ENCODE peak calls at places on chromosomes 4 and X, in seven cellular contexts. One of them, this sample, is unnamed. For H3K27me3, the result is how much of the 10 kb centered on the place peaks cover.

GRCh38 chr4:74659576-74660411 is 134.5 kb downstream of the BTC start:
- DNase-seq in H1: no peak
- DNase-seq in IMR-90: peak
- DNase-seq in mesenchymal stem cell: peak
- DNase-seq in H9: no peak
- DNase-seq in trophoblast cell: peak
- DNase-seq in mesendoderm: peak
- DNase-seq in this sample: no peak

GRCh38 chrX:74779175-74779574 is 146.1 kb downstream of the NEXMIF start:
- DNase-seq in mesendoderm: peak
- DNase-seq in H9: no peak
- DNase-seq in mesenchymal stem cell: no peak
- DNase-seq in IMR-90: no peak
- DNase-seq in trophoblast cell: no peak
- DNase-seq in H1: no peak
- DNase-seq in this sample: no peak

GRCh38 chr4:89056953-89057398 is at the start of gene FAM13A:
- DNase-seq in H9: peak
- DNase-seq in IMR-90: peak
- DNase-seq in mesenchymal stem cell: peak
- DNase-seq in H1: peak
- DNase-seq in mesendoderm: peak
- DNase-seq in trophoblast cell: peak
- DNase-seq in this sample: peak

GRCh38 chr4:27234306-27234899 is 373.8 kb downstream of the STIM2 start:
- DNase-seq in IMR-90: no peak
- DNase-seq in mesenchymal stem cell: no peak
- DNase-seq in mesendoderm: no peak
- DNase-seq in trophoblast cell: no peak
- DNase-seq in H1: no peak
- DNase-seq in H9: no peak
- DNase-seq in this sample: no peak

GRCh38 chr4:11765849-11766453 is 337.3 kb upstream of the HS3ST1 start:
- DNase-seq in H9: peak
- DNase-seq in H1: peak
- DNase-seq in IMR-90: peak
- DNase-seq in trophoblast cell: peak
- DNase-seq in mesenchymal stem cell: peak
- DNase-seq in mesendoderm: peak
- DNase-seq in this sample: peak

GRCh38 chr4:123229326-123229725 is 167.3 kb upstream of the SPRY1 start:
- DNase-seq in H9: no peak
- DNase-seq in trophoblast cell: no peak
- DNase-seq in IMR-90: no peak
- DNase-seq in H1: no peak
- DNase-seq in mesendoderm: no peak
- DNase-seq in mesenchymal stem cell: no peak
- DNase-seq in this sample: no peak

GRCh38 chrX:150460063-150460462 is 96.9 kb downstream of the MAMLD1 start:
- DNase-seq in IMR-90: no peak
- DNase-seq in H1: no peak
- DNase-seq in mesendoderm: no peak
- DNase-seq in mesenchymal stem cell: no peak
- DNase-seq in H9: no peak
- DNase-seq in trophoblast cell: no peak
- DNase-seq in this sample: no peak

GRCh38 chrX:136608295-136608933 is 39.5 kb upstream of the CD40LG start:
- DNase-seq in IMR-90: no peak
- DNase-seq in mesendoderm: peak
- DNase-seq in trophoblast cell: no peak
- DNase-seq in H9: peak
- DNase-seq in mesenchymal stem cell: no peak
- DNase-seq in H1: no peak
- DNase-seq in this sample: no peak

GRCh38 chrX:81229208-81229607 is 27.3 kb downstream of the SH3BGRL start:
- DNase-seq in mesendoderm: no peak
- DNase-seq in IMR-90: no peak
- DNase-seq in trophoblast cell: no peak
- DNase-seq in H1: no peak
- DNase-seq in H9: no peak
- DNase-seq in mesenchymal stem cell: no peak
- DNase-seq in this sample: no peak

GRCh38 chr4:126564283-126564854 is 1068.4 kb upstream of the INTU start:
- DNase-seq in trophoblast cell: no peak
- DNase-seq in H1: no peak
- DNase-seq in IMR-90: peak
- DNase-seq in H9: no peak
- DNase-seq in mesenchymal stem cell: no peak
- DNase-seq in mesendoderm: no peak
- DNase-seq in this sample: no peak

GRCh38 chr4:55079451-55080173 is 45.8 kb downstream of the KDR start:
- DNase-seq in H1: no peak
- DNase-seq in mesenchymal stem cell: no peak
- DNase-seq in mesendoderm: peak
- DNase-seq in H9: no peak
- DNase-seq in trophoblast cell: no peak
- DNase-seq in IMR-90: no peak
- DNase-seq in this sample: no peak

GRCh38 chrX:14409341-14409740 is 120.0 kb upstream of the GLRA2 start:
- DNase-seq in IMR-90: no peak
- DNase-seq in H1: no peak
- DNase-seq in trophoblast cell: no peak
- DNase-seq in mesenchymal stem cell: no peak
- DNase-seq in H9: no peak
- DNase-seq in mesendoderm: no peak
- DNase-seq in this sample: no peak

GRCh38 chrX:40307871-40308270 is 210.1 kb upstream of the BCOR start:
- DNase-seq in IMR-90: no peak
- DNase-seq in trophoblast cell: no peak
- DNase-seq in H1: no peak
- DNase-seq in mesenchymal stem cell: no peak
- DNase-seq in H9: no peak
- DNase-seq in mesendoderm: no peak
- DNase-seq in this sample: no peak

GRCh38 chrX:646796-647195 is 16.2 kb downstream of the SHOX start:
- DNase-seq in H9: no peak
- DNase-seq in mesendoderm: no peak
- DNase-seq in IMR-90: no peak
- DNase-seq in H1: no peak
- DNase-seq in trophoblast cell: no peak
- DNase-seq in mesenchymal stem cell: no peak
- DNase-seq in this sample: no peak

GRCh38 chr4:109592367-109592766 is 32.3 kb downstream of the MCUB start:
- DNase-seq in H1: no peak
- DNase-seq in IMR-90: no peak
- DNase-seq in mesenchymal stem cell: no peak
- DNase-seq in H9: no peak
- DNase-seq in mesendoderm: no peak
- DNase-seq in trophoblast cell: no peak
- DNase-seq in this sample: no peak
- H3K18ac ChIP-seq in H1: no peak
- H3K18ac ChIP-seq in IMR-90: no peak
- H3K18ac ChIP-seq in mesenchymal stem cell: no peak
- H3K18ac ChIP-seq in H9: no peak
- H3K18ac ChIP-seq in mesendoderm: no peak
- H3K18ac ChIP-seq in trophoblast cell: no peak
- H3K18ac ChIP-seq in this sample: no peak

GRCh38 chrX:109695637-109696036 is 37.4 kb downstream of the ACSL4 start:
- DNase-seq in H9: no peak
- DNase-seq in trophoblast cell: no peak
- DNase-seq in mesenchymal stem cell: no peak
- DNase-seq in IMR-90: no peak
- DNase-seq in mesendoderm: no peak
- DNase-seq in H1: no peak
- DNase-seq in this sample: no peak

GRCh38 chrX:109691752-109692151 is 41.3 kb downstream of the ACSL4 start:
- DNase-seq in mesenchymal stem cell: no peak
- DNase-seq in trophoblast cell: no peak
- DNase-seq in IMR-90: no peak
- DNase-seq in H9: no peak
- DNase-seq in mesendoderm: no peak
- DNase-seq in H1: no peak
- DNase-seq in this sample: no peak

GRCh38 chrX:109697855-109698254 is 35.2 kb downstream of the ACSL4 start:
- DNase-seq in H9: no peak
- DNase-seq in trophoblast cell: no peak
- DNase-seq in mesenchymal stem cell: no peak
- DNase-seq in mesendoderm: no peak
- DNase-seq in H1: no peak
- DNase-seq in IMR-90: no peak
- DNase-seq in this sample: no peak

GRCh38 chrX:109696146-109696740 is 36.8 kb downstream of the ACSL4 start:
- DNase-seq in mesendoderm: no peak
- DNase-seq in H9: no peak
- DNase-seq in H1: no peak
- DNase-seq in trophoblast cell: no peak
- DNase-seq in IMR-90: no peak
- DNase-seq in mesenchymal stem cell: no peak
- DNase-seq in this sample: no peak
- H3K27me3 ChIP-seq in mesendoderm: under half
- H3K27me3 ChIP-seq in H9: under half
- H3K27me3 ChIP-seq in H1: under half
- H3K27me3 ChIP-seq in trophoblast cell: under half
- H3K27me3 ChIP-seq in IMR-90: under half
- H3K27me3 ChIP-seq in mesenchymal stem cell: under half
- H3K27me3 ChIP-seq in this sample: under half

GRCh38 chr4:149518471-149518870 is 297.2 kb downstream of the IQCM start:
- DNase-seq in H9: no peak
- DNase-seq in mesenchymal stem cell: no peak
- DNase-seq in trophoblast cell: no peak
- DNase-seq in H1: no peak
- DNase-seq in IMR-90: no peak
- DNase-seq in mesendoderm: no peak
- DNase-seq in this sample: no peak
- H2BK120ac ChIP-seq in H9: no peak
- H2BK120ac ChIP-seq in mesenchymal stem cell: no peak
- H2BK120ac ChIP-seq in trophoblast cell: no peak
- H2BK120ac ChIP-seq in H1: no peak
- H2BK120ac ChIP-seq in IMR-90: no peak
- H2BK120ac ChIP-seq in mesendoderm: no peak
- H2BK120ac ChIP-seq in this sample: no peak

GRCh38 chr4:70291341-70291740 is 43.4 kb upstream of the CABS1 start:
- DNase-seq in H1: no peak
- DNase-seq in mesenchymal stem cell: no peak
- DNase-seq in mesendoderm: no peak
- DNase-seq in trophoblast cell: no peak
- DNase-seq in IMR-90: no peak
- DNase-seq in H9: no peak
- DNase-seq in this sample: no peak
- H3K18ac ChIP-seq in H1: no peak
- H3K18ac ChIP-seq in mesenchymal stem cell: no peak
- H3K18ac ChIP-seq in mesendoderm: no peak
- H3K18ac ChIP-seq in trophoblast cell: no peak
- H3K18ac ChIP-seq in IMR-90: no peak
- H3K18ac ChIP-seq in H9: no peak
- H3K18ac ChIP-seq in this sample: no peak